ENCODE peak calls at places on chromosomes 5 and 9, in seven cellular contexts. S is gastrocnemius medialis, V is heart left ventricle, D is PC-3, F is lung, L is left lung, M is right atrium auricular region. X is an unnamed sample.

GRCh38 chr5:2759696-2760461 is 8.4 kb upstream of the IRX2 start:
- DNase-seq in S (no peak), V (no peak), D (peak), F (peak), L (no peak), M (peak), X (no peak)

GRCh38 chr9:89633404-89633803 is 28.6 kb downstream of the GADD45G start:
- DNase-seq in S (no peak), V (no peak), D (no peak), F (no peak), L (no peak), M (no peak), X (no peak)

GRCh38 chr9:76403352-76403751 is 9.1 kb upstream of the RFK start:
- DNase-seq in S (no peak), V (no peak), D (peak), F (no peak), L (no peak), M (no peak), X (no peak)

GRCh38 chr5:32522429-32523143 is 62.8 kb upstream of the SUB1 start:
- DNase-seq in S (peak), V (no peak), D (peak), F (peak), L (peak), M (peak), X (no peak)

GRCh38 chr5:96256795-96257470 is 176.1 kb downstream of the PCSK1 start:
- DNase-seq in S (peak), V (no peak), D (peak), F (no peak), L (no peak), M (no peak), X (no peak)

GRCh38 chr9:29211681-29212589 is 1638.7 kb upstream of the C9orf72 start:
- DNase-seq in S (no peak), V (no peak), D (no peak), F (peak), L (peak), M (no peak), X (no peak)

GRCh38 chr5:68444833-68445232 is 229.3 kb downstream of the PIK3R1 start:
- DNase-seq in S (no peak), V (no peak), D (no peak), F (no peak), L (no peak), M (no peak), X (no peak)

GRCh38 chr5:124747770-124748686 is 1.6 kb upstream of the ZNF608 start:
- DNase-seq in S (no peak), V (no peak), D (peak), F (no peak), L (no peak), M (no peak), X (no peak)

GRCh38 chr5:539469-540214 is 15.4 kb upstream of the SLC9A3 start:
- DNase-seq in S (no peak), V (no peak), D (no peak), F (no peak), L (peak), M (no peak), X (no peak)

GRCh38 chr5:33231214-33231710 is 209.5 kb upstream of the TARS1 start:
- DNase-seq in S (no peak), V (no peak), D (no peak), F (no peak), L (no peak), M (no peak), X (no peak)

GRCh38 chr9:120764476-120764875 is 28.7 kb downstream of the FBXW2 start:
- DNase-seq in S (no peak), V (no peak), D (no peak), F (no peak), L (no peak), M (no peak), X (no peak)

GRCh38 chr9:127035423-127035822 is 87.0 kb downstream of the ANGPTL2 start:
- DNase-seq in S (peak), V (peak), D (no peak), F (peak), L (no peak), M (peak), X (no peak)

GRCh38 chr9:32431940-32432555 is 47.6 kb downstream of the ACO1 start:
- DNase-seq in S (peak), V (peak), D (peak), F (no peak), L (no peak), M (no peak), X (no peak)

GRCh38 chr5:136750507-136750906 is 385.2 kb upstream of the TRPC7 start:
- DNase-seq in S (no peak), V (no peak), D (no peak), F (no peak), L (no peak), M (no peak), X (no peak)

GRCh38 chr9:137227057-137227852 is at the start of gene RNF224:
- DNase-seq in S (peak), V (peak), D (peak), F (peak), L (peak), M (no peak), X (no peak)

GRCh38 chr5:108615216-108615615 is 132.5 kb upstream of the FER start:
- DNase-seq in S (no peak), V (no peak), D (peak), F (no peak), L (no peak), M (no peak), X (no peak)

GRCh38 chr9:114285166-114285867 is 37.6 kb upstream of the ORM1 start:
- DNase-seq in S (peak), V (peak), D (peak), F (no peak), L (peak), M (no peak), X (peak)
- TF ChIP-seq CTCF in S (no peak), V (no peak), D (no peak), F (no peak), L (no peak), M (no peak), X (peak)

GRCh38 chr5:37208883-37209808 is 40.0 kb downstream of the CPLANE1 start:
- DNase-seq in S (peak), V (peak), D (no peak), F (no peak), L (peak), M (no peak), X (no peak)
- H3K4me3 ChIP-seq in S (no peak), V (peak), D (no peak), F (no peak), L (peak), M (no peak), X (peak)

GRCh38 chr9:122464633-122465567 is 12.8 kb downstream of the OR1J1 start:
- DNase-seq in S (peak), V (peak), D (peak), F (peak), L (no peak), M (peak), X (peak)

GRCh38 chr9:122468735-122469134 is 9.0 kb downstream of the OR1J1 start:
- DNase-seq in S (no peak), V (no peak), D (no peak), F (no peak), L (no peak), M (no peak), X (no peak)

GRCh38 chr9:122463828-122464632 is 13.7 kb downstream of the OR1J1 start:
- DNase-seq in S (no peak), V (no peak), D (peak), F (no peak), L (no peak), M (no peak), X (no peak)
- TF ChIP-seq CTCF in S (no peak), V (no peak), D (peak), F (no peak), L (no peak), M (no peak), X (no peak)

DNA sequence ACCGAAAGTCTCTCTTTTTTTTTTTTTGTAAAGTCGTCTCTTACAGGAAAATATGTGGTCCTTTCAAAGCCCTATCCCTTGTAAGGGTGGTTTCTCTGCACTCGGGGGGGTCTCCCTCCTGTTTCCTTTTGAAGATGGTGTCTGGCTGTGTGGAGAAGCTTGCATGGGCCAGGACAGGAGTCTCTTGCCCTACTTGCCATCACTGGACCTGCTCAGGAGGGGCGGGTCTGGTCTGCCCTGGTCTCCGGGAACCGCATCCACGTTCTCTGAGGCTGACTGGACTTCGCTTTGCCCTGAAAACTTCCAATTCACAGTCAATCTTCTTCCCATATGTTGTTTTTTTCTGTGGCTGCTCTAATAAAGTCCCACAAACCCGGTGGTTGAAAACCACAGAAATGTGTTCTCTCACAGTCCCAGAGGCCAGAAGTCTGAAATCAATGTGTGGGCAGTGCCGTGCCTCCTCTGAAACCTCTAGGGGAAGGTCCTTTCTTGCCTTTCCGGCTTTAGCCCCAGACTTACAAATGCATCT is 92.9 kb upstream of the IER5L start:
- DNase-seq in S (no peak), V (no peak), D (no peak), F (no peak), L (peak), M (no peak), X (no peak)
- H3K4me3 ChIP-seq in S (no peak), V (no peak), D (no peak), F (no peak), L (no peak), M (no peak), X (no peak)

GRCh38 chr9:8858250-8859161 is 1058.9 kb upstream of the DMAC1 start:
- DNase-seq in S (no peak), V (no peak), D (no peak), F (no peak), L (no peak), M (no peak), X (no peak)
- TF ChIP-seq CTCF in S (no peak), V (no peak), D (no peak), F (no peak), L (no peak), M (no peak), X (no peak)

GRCh38 chr5:159022178-159022556 is 77.5 kb downstream of the EBF1 start:
- DNase-seq in S (no peak), V (peak), D (no peak), F (peak), L (peak), M (peak), X (peak)
- H3K4me3 ChIP-seq in S (no peak), V (peak), D (no peak), F (no peak), L (no peak), M (no peak), X (peak)

GRCh38 chr9:101027733-101028345 is 688 bp upstream of the PLPPR1 start:
- DNase-seq in S (no peak), V (no peak), D (no peak), F (no peak), L (no peak), M (no peak), X (no peak)

GRCh38 chr9:101030022-101030391 is 1.5 kb downstream of the PLPPR1 start:
- DNase-seq in S (no peak), V (no peak), D (no peak), F (no peak), L (no peak), M (no peak), X (no peak)

GRCh38 chr9:101027246-101027645 is 1.3 kb upstream of the PLPPR1 start:
- DNase-seq in S (no peak), V (no peak), D (no peak), F (no peak), L (no peak), M (no peak), X (no peak)

GRCh38 chr9:101029300-101030021 is 934 bp downstream of the PLPPR1 start:
- DNase-seq in S (no peak), V (no peak), D (no peak), F (no peak), L (peak), M (no peak), X (no peak)

DNA sequence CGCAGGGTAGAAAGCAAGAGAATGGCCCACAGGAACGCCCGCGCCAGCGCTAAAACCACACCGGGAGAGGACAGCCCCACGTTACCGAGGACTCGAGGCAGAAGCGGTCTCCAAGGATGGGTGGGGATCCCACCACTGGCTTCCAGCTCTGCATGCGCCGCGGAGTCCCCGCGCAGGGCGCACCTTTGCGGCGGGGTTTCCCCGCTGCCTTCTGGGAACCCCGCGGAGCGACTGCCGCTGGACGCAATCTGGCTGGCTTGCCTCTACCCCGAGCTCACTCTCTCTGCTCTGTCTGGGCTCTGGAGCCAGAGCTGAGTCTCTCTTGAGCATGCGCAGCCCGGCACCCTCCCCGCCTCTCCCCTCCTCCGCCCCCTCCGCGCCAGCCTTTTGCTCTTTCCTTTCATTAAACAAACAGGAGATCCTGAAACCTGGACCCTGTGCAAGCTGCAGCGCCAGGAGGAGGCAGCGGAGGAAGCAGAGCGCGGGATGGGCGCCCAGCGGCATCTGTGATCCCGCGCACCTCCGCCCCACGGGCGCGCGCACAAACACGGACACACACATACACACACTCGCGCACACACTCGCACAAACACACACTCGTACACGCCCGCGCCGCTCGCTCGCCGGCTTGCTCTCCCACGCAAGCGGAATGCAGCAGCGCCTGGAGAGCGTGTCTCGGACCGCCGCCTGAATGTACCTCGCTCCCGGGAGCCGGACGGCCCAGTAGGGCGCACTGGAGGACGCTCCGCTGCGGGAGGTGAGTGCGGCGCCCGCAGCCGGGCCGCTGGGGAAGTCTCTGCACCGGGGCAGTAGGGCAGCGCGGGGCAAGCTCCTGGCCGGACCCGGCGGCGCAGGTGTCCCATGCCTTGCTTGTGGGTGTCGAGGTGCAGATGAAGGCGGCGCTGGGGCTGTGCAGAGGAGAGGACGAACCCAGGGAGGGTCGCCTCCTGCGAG is at the start of gene PLPPR1:
- DNase-seq in S (no peak), V (peak), D (no peak), F (peak), L (peak), M (no peak), X (no peak)
- TF ChIP-seq CTCF in S (no peak), V (no peak), D (no peak), F (no peak), L (no peak), M (no peak), X (no peak)

X was measured in thoracic aorta.